ENCODE peak calls at places on chromosomes 2 and 18, in nine cellular contexts. Z is iris pigment epithelial cell; U is H54; S is GM12891; P is NCI-H1105; I is COR-L47; A is CD8-positive, alpha-beta memory T cell; G is activated CD8-positive, alpha-beta memory T cell treated with anti-CD3 and anti-CD28 coated beads, Interleukin-2, amount 50 U/mL, for 48 hours; T is iPS DF 6.9. E is an unnamed sample.
A peak's percentile ranks its signal among the peaks of the same experiment; 100 is the strongest.

GRCh38 chr2:180443896-180444295 is 436.8 kb upstream of the CWC22 start:
- DNase-seq in S (no peak), T (no peak), P (no peak), U (no peak), I (no peak), G (no peak), A (no peak), Z (peak; percentile 24), E (no peak)

GRCh38 chr2:118292991-118293390 is 204.7 kb downstream of the INSIG2 start:
- DNase-seq in T (no peak), A (no peak), G (no peak), I (no peak), U (no peak), P (no peak), S (no peak), Z (no peak), E (no peak)

GRCh38 chr18:55351980-55352714 is 235.8 kb downstream of the TCF4 start:
- DNase-seq in P (no peak), G (no peak), Z (peak; percentile 47), S (no peak), T (no peak), A (no peak), I (peak; percentile 23), U (no peak), E (no peak)

GRCh38 chr2:170314744-170315447 is 136.9 kb downstream of the MYO3B start:
- DNase-seq in G (no peak), Z (no peak), U (no peak), P (no peak), I (no peak), T (no peak), A (no peak), S (no peak), E (no peak)

GRCh38 chr2:72198532-72199241 is 51.0 kb upstream of the CYP26B1 start:
- DNase-seq in S (no peak), T (no peak), U (peak; percentile 26), I (no peak), A (no peak), P (no peak), G (no peak), Z (peak; percentile 90), E (no peak)

GRCh38 chr2:161373939-161374338 is 42.2 kb upstream of the TBR1 start:
- DNase-seq in S (no peak), Z (peak; percentile 68), A (no peak), U (no peak), I (no peak), G (no peak), P (no peak), T (no peak), E (no peak)

GRCh38 chr2:197705912-197706838 is 1.0 kb downstream of the MARS2 start:
- DNase-seq in T (no peak), I (no peak), A (peak; percentile 13), U (no peak), S (no peak), Z (peak; percentile 25), G (no peak), P (no peak), E (no peak)

GRCh38 chr18:48166971-48167370 is 236.5 kb upstream of the SMAD2 start:
- DNase-seq in P (no peak), S (no peak), T (no peak), G (no peak), I (no peak), U (no peak), A (no peak), Z (no peak), E (no peak)

GRCh38 chr2:210233487-210233886 is 8.2 kb upstream of the ACADL start:
- DNase-seq in G (no peak), P (no peak), S (no peak), Z (no peak), U (no peak), A (no peak), I (no peak), T (no peak), E (no peak)

GRCh38 chr2:217793566-217794132 is 209.1 kb downstream of the TNS1 start:
- DNase-seq in S (no peak), Z (no peak), I (no peak), G (peak; percentile 20), T (no peak), U (no peak), P (no peak), A (no peak), E (no peak)

GRCh38 chr2:202387608-202388342 is 11.6 kb downstream of the BMPR2 start:
- DNase-seq in S (no peak), G (no peak), Z (peak; percentile 34), I (no peak), T (no peak), A (no peak), U (no peak), P (no peak), E (no peak)

GRCh38 chr2:80573950-80574349 is 269.4 kb upstream of the LRRTM1 start:
- DNase-seq in T (no peak), P (no peak), U (no peak), G (no peak), A (no peak), Z (no peak), I (no peak), S (no peak), E (no peak)

GRCh38 chr2:71530246-71530986 is 77.1 kb downstream of the DYSF start:
- DNase-seq in S (peak; percentile 49), I (peak; percentile 9), G (no peak), Z (peak; percentile 50), P (no peak), A (no peak), T (peak; percentile 50), U (peak; percentile 56), E (no peak)

GRCh38 chr2:149765003-149765402 is 177.4 kb upstream of the MMADHC start:
- DNase-seq in Z (no peak), S (no peak), I (no peak), T (no peak), G (no peak), U (no peak), P (no peak), A (no peak), E (no peak)

GRCh38 chr2:60513996-60514395 is 39.5 kb downstream of the BCL11A start:
- DNase-seq in U (no peak), G (no peak), I (no peak), A (no peak), S (no peak), Z (no peak), P (no peak), T (no peak), E (no peak)

GRCh38 chr2:220228310-220229006 is 601.0 kb downstream of the SLC4A3 start:
- DNase-seq in I (no peak), Z (peak; percentile 99), G (no peak), S (no peak), A (no peak), T (no peak), P (no peak), U (peak; percentile 30), E (peak; percentile 59)

GRCh38 chr2:159875083-159875482 is 77.1 kb upstream of the CD302 start:
- DNase-seq in I (no peak), U (no peak), A (no peak), T (no peak), Z (no peak), P (no peak), S (no peak), G (no peak), E (no peak)

GRCh38 chr2:112881217-112882000 is 29.6 kb upstream of the IL37 start:
- DNase-seq in I (no peak), P (no peak), U (peak; percentile 45), Z (peak; percentile 87), A (no peak), S (peak; percentile 39), T (no peak), G (no peak), E (no peak)

GRCh38 chr2:99819766-99820165 is 322.6 kb downstream of the AFF3 start:
- DNase-seq in A (no peak), U (no peak), T (no peak), P (no peak), I (no peak), Z (no peak), G (no peak), S (no peak), E (no peak)

GRCh38 chr18:23689031-23689615 is at the start of gene LAMA3:
- DNase-seq in Z (peak; percentile 47), G (peak; percentile 66), S (no peak), P (peak; percentile 61), T (no peak), A (peak; percentile 22), I (peak; percentile 81), U (peak; percentile 54), E (no peak)

GRCh38 chr2:210445116-210445707 is 31.3 kb downstream of the LANCL1 start:
- DNase-seq in I (peak; percentile 10), G (no peak), U (no peak), T (no peak), Z (peak; percentile 12), S (no peak), A (peak; percentile 13), P (no peak), E (no peak)

GRCh38 chr2:220165401-220165800 is 538.0 kb downstream of the SLC4A3 start:
- DNase-seq in G (no peak), P (peak; percentile 74), T (peak; percentile 9), A (no peak), Z (no peak), I (peak; percentile 78), U (no peak), S (no peak), E (no peak)

GRCh38 chr2:44136186-44136585 is 32.5 kb upstream of the PPM1B start:
- DNase-seq in U (peak; percentile 18), P (no peak), G (no peak), T (no peak), S (no peak), A (no peak), Z (peak; percentile 69), I (no peak), E (no peak)

GRCh38 chr18:46596119-46596518 is 60.9 kb downstream of the LOXHD1 start:
- DNase-seq in G (no peak), U (no peak), P (no peak), Z (peak; percentile 16), A (no peak), I (no peak), T (no peak), S (no peak), E (no peak)

GRCh38 chr18:64116806-64117205 is 32.1 kb downstream of the LINC00305 start:
- DNase-seq in I (no peak), A (no peak), S (no peak), Z (no peak), U (no peak), G (no peak), T (no peak), P (no peak), E (no peak)

GRCh38 chr2:46913471-46914381 is 1.9 kb downstream of the MCFD2 start:
- DNase-seq in A (no peak), P (no peak), G (no peak), I (no peak), U (peak; percentile 76), S (no peak), Z (peak; percentile 81), T (no peak), E (no peak)

GRCh38 chr2:215831296-215831913 is 181.9 kb downstream of the MREG start:
- DNase-seq in S (no peak), U (no peak), Z (peak; percentile 78), T (no peak), G (no peak), I (no peak), P (no peak), A (no peak), E (no peak)

GRCh38 chr2:75865702-75866101 is 155.0 kb upstream of the GCFC2 start:
- DNase-seq in U (no peak), G (no peak), S (no peak), Z (no peak), P (no peak), I (no peak), A (no peak), T (no peak), E (no peak)

GRCh38 chr18:79406708-79407107 is 11.0 kb downstream of the NFATC1 start:
- DNase-seq in U (no peak), S (no peak), G (no peak), Z (no peak), P (no peak), T (no peak), A (no peak), I (no peak), E (no peak)

GRCh38 chr2:42978887-42979415 is 186.6 kb upstream of the HAAO start:
- DNase-seq in T (no peak), P (no peak), G (no peak), I (no peak), U (no peak), A (no peak), Z (no peak), S (no peak), E (no peak)

GRCh38 chr2:228541794-228542193 is 360.3 kb upstream of the SPHKAP start:
- DNase-seq in P (no peak), A (no peak), T (no peak), S (no peak), U (peak; percentile 12), I (no peak), G (no peak), Z (peak; percentile 71), E (no peak)

E was measured in Panc1.